ENCODE peak calls at places on chromosomes 12 and 14, in nine cellular contexts. Y, I, E, L, V, N, X, J and F are unnamed samples. For H3K4me1 and H3K27me3, the result is how much of the 10 kb centered on the place peaks cover.

GRCh38 chr12:88255224-88255623 is 113.1 kb downstream of the TMTC3 start:
- DNase-seq in Y (no peak), I (no peak), E (no peak), L (no peak), V (no peak), N (no peak), X (no peak), J (no peak), F (no peak)

GRCh38 chr14:81990312-81990761 is 456.7 kb upstream of the SEL1L start:
- DNase-seq in Y (peak), I (no peak), E (peak), L (no peak), V (peak), N (no peak), X (peak), J (peak), F (no peak)

GRCh38 chr12:74365178-74365964 is 172.3 kb upstream of the ATXN7L3B start:
- DNase-seq in Y (peak), I (no peak), E (no peak), L (no peak), V (peak), N (no peak), X (peak), J (peak), F (no peak)

GRCh38 chr12:94616217-94616729 is 34.1 kb downstream of the TMCC3 start:
- DNase-seq in Y (no peak), I (no peak), E (no peak), L (no peak), V (no peak), N (no peak), X (peak), J (no peak), F (no peak)

GRCh38 chr14:87628129-87628528 is 364.9 kb downstream of the GALC start:
- DNase-seq in Y (peak), I (no peak), E (peak), L (peak), V (peak), N (no peak), X (peak), J (no peak), F (no peak)

GRCh38 chr12:3311027-3311402 is 180.0 kb upstream of the PRMT8 start:
- DNase-seq in Y (peak), I (no peak), E (no peak), L (no peak), V (peak), N (no peak), X (peak), J (no peak), F (no peak)

GRCh38 chr14:102927878-102928411 is 5.5 kb downstream of the AMN start:
- DNase-seq in Y (no peak), I (no peak), E (no peak), L (no peak), V (no peak), N (no peak), X (peak), J (no peak), F (no peak)

GRCh38 chr12:109768901-109769670 is 55.5 kb downstream of the FAM222A start:
- DNase-seq in Y (no peak), I (no peak), E (no peak), L (no peak), V (no peak), N (no peak), X (no peak), J (peak), F (no peak)

GRCh38 chr14:69684461-69685183 is 73.2 kb downstream of the SUSD6 start:
- DNase-seq in Y (no peak), I (no peak), E (no peak), L (peak), V (no peak), N (no peak), X (no peak), J (no peak), F (no peak)

GRCh38 chr14:69354383-69355154 is 43.5 kb downstream of the ERH start:
- DNase-seq in Y (no peak), I (no peak), E (no peak), L (no peak), V (no peak), N (no peak), X (no peak), J (no peak), F (no peak)

GRCh38 chr12:89768586-89769482 is 60.2 kb upstream of the ATP2B1 start:
- DNase-seq in Y (peak), I (no peak), E (no peak), L (no peak), V (no peak), N (no peak), X (peak), J (no peak), F (no peak)

GRCh38 chr14:68466491-68466977 is 326.3 kb downstream of the ZFP36L1 start:
- DNase-seq in Y (peak), I (no peak), E (no peak), L (peak), V (no peak), N (no peak), X (peak), J (no peak), F (no peak)

GRCh38 chr12:16323010-16323409 is 24.4 kb upstream of the MGST1 start:
- DNase-seq in Y (peak), I (no peak), E (no peak), L (no peak), V (no peak), N (no peak), X (no peak), J (no peak), F (no peak)

GRCh38 chr14:105439710-105440553 is 20.3 kb downstream of the MTA1 start:
- DNase-seq in Y (no peak), I (no peak), E (no peak), L (no peak), V (no peak), N (no peak), X (no peak), J (no peak), F (no peak)

GRCh38 chr12:89783321-89784060 is 74.9 kb upstream of the ATP2B1 start:
- DNase-seq in Y (peak), I (no peak), E (peak), L (peak), V (no peak), N (no peak), X (peak), J (no peak), F (no peak)

GRCh38 chr12:96194901-96195844 is 998 bp downstream of the ELK3 start:
- DNase-seq in Y (peak), I (no peak), E (no peak), L (peak), V (peak), N (peak), X (peak), J (peak), F (no peak)

GRCh38 chr12:69648476-69648875 is 37.8 kb upstream of the LRRC10 start:
- DNase-seq in Y (peak), I (no peak), E (no peak), L (no peak), V (no peak), N (no peak), X (peak), J (no peak), F (no peak)

GRCh38 chr12:68641138-68641537 is 30.4 kb downstream of the RAP1B start:
- DNase-seq in Y (no peak), I (no peak), E (no peak), L (no peak), V (no peak), N (peak), X (no peak), J (no peak), F (no peak)
- H3K4me1 ChIP-seq in Y (under half), I (under half), E (under half), L (under half), V (under half), N (half or more), X (under half), J (under half), F (under half)

GRCh38 chr12:111386891-111387290 is 18.0 kb upstream of the PHETA1 start:
- DNase-seq in Y (no peak), I (no peak), E (no peak), L (no peak), V (no peak), N (no peak), X (no peak), J (no peak), F (no peak)

GRCh38 chr12:111389635-111390034 is 16.1 kb upstream of the SH2B3 start:
- DNase-seq in Y (no peak), I (no peak), E (no peak), L (no peak), V (no peak), N (no peak), X (no peak), J (no peak), F (no peak)

GRCh38 chr12:111387747-111388365 is 17.9 kb upstream of the SH2B3 start:
- DNase-seq in Y (no peak), I (no peak), E (no peak), L (no peak), V (no peak), N (no peak), X (no peak), J (no peak), F (no peak)

GRCh38 chr12:111379942-111380554 is 11.2 kb upstream of the PHETA1 start:
- DNase-seq in Y (no peak), I (no peak), E (no peak), L (no peak), V (no peak), N (no peak), X (no peak), J (no peak), F (no peak)

GRCh38 chr12:111384596-111384995 is 15.7 kb upstream of the PHETA1 start:
- DNase-seq in Y (no peak), I (no peak), E (no peak), L (no peak), V (no peak), N (no peak), X (no peak), J (no peak), F (no peak)
- H3K27me3 ChIP-seq in Y (under half), I (under half), E (under half), L (under half), V (under half), N (under half), X (under half), J (under half), F (under half)

DNA sequence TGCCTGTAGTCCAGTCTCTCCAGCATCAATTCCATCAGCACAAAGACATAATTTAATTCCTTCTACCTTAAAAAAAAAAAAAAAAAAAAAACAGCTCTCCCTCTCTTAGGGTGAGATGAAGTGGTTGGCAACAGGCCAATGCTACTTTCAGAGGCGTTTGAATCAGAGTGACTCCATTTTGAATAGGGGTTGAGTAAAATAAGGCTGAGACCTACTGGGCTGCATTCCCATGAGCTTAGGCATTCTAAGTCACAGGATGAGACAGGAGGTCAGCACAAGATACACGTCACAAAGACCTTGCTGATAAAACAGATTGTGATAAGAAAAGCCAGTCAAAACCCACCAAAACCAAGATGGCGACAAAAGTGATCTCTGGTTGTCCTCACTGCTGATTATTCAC is 7.1 kb upstream of the TCL1B start:
- DNase-seq in Y (no peak), I (no peak), E (no peak), L (no peak), V (no peak), N (no peak), X (no peak), J (no peak), F (no peak)
- H3K4me1 ChIP-seq in Y (under half), I (under half), E (under half), L (under half), V (under half), N (under half), X (under half), J (under half), F (under half)

GRCh38 chr12:106585862-106586534 is 3.2 kb downstream of the RFX4 start:
- DNase-seq in Y (no peak), I (no peak), E (no peak), L (no peak), V (no peak), N (no peak), X (peak), J (peak), F (no peak)

GRCh38 chr12:106585237-106585834 is 2.5 kb downstream of the RFX4 start:
- DNase-seq in Y (no peak), I (no peak), E (no peak), L (no peak), V (no peak), N (no peak), X (no peak), J (no peak), F (no peak)

GRCh38 chr12:106588771-106589170 is 6.0 kb downstream of the RFX4 start:
- DNase-seq in Y (no peak), I (no peak), E (no peak), L (no peak), V (no peak), N (no peak), X (no peak), J (no peak), F (no peak)

GRCh38 chr12:106586535-106586802 is 3.7 kb downstream of the RFX4 start:
- DNase-seq in Y (no peak), I (no peak), E (no peak), L (no peak), V (no peak), N (no peak), X (no peak), J (no peak), F (no peak)

DNA sequence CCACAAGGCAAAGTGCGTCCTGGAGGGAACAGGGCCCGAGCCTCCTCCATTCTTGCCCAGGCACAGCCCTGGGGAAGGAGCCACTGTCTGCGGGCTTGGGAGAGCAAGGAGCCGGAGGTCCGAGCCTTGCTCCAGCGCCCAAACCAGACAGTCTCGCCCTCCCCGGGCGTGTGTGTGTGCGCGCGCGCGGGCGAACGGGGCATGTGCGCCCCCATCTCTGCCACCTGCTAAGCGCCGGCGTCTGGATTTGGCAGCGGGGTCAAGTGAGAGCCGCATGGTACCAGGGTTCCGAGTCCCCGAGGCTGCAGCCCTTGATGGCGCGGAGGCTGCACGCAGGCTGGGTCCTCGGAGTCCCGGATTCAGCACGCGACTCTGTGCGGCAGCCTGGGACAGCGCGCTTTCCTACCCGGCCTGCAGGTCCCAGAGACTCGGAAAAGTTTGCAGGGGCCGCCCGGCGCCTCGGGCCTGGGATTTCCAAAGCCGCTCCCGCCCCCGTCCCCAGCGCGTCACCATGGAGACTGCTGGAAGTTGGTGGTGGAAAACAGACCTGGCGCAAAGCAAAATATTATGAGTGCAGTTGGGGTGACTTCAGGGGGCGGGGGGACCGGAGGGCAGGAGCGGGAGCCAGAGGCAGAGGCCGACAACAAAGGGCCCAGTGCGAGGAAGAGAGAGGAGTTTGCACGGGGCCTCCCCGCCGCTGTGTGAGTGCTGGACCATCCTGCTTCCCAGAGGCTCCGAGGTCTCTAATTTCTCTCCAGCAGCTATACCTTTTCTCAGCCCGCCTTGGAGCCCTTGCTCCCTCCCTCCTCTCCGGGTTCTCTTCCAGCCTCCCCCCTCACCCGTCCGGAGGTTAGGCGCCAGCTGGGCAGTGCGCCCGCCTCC is 4.2 kb downstream of the RFX4 start:
- DNase-seq in Y (no peak), I (no peak), E (no peak), L (no peak), V (peak), N (no peak), X (no peak), J (peak), F (no peak)
- H3K27me3 ChIP-seq in Y (half or more), I (half or more), E (under half), L (half or more), V (under half), N (under half), X (half or more), J (half or more), F (half or more)

GRCh38 chr12:11765817-11766794 is 116.6 kb downstream of the ETV6 start:
- DNase-seq in Y (peak), I (no peak), E (peak), L (peak), V (no peak), N (no peak), X (no peak), J (no peak), F (no peak)

GRCh38 chr12:11769723-11770514 is 120.4 kb downstream of the ETV6 start:
- DNase-seq in Y (no peak), I (no peak), E (no peak), L (no peak), V (no peak), N (no peak), X (no peak), J (no peak), F (no peak)

GRCh38 chr12:11768233-11768965 is 118.9 kb downstream of the ETV6 start:
- DNase-seq in Y (no peak), I (no peak), E (no peak), L (no peak), V (peak), N (no peak), X (no peak), J (no peak), F (no peak)

GRCh38 chr12:11765421-11765816 is 115.9 kb downstream of the ETV6 start:
- DNase-seq in Y (peak), I (no peak), E (no peak), L (no peak), V (no peak), N (no peak), X (no peak), J (no peak), F (no peak)

DNA sequence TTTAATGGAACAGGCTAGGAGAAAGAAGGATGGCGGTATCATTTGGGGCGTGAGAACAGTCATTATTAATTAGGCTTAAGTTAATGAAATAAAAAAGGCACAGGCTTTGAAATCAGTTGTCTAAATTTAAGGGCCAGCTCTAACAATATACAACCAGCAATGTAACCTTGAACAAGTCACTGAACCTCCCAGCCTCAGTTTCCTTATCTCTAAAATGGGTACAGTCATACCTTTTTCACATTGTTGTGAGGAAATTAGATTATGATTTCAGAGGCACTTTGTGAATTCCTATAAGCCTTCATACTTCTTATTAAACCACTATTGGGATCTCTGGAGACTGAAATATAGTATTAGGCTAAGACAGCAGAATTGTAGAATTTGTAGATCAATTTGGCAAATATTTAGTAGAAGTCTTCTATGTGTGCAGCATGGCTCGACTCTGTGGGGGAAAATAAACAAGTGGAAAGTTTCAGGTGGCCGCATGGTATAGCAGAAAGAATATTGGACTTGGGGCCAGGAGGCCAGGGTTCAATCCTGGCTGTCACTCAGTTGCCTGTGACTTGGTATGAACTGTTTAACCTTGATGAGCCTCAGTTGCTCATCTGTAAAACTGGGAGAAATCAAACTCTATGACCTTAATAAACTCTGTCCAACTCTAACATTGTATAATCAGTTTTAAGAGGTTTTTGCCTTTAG is 117.7 kb downstream of the ETV6 start:
- DNase-seq in Y (no peak), I (no peak), E (no peak), L (no peak), V (no peak), N (no peak), X (no peak), J (no peak), F (no peak)
- H3K4me1 ChIP-seq in Y (half or more), I (under half), E (under half), L (under half), V (half or more), N (under half), X (under half), J (under half), F (under half)

DNA sequence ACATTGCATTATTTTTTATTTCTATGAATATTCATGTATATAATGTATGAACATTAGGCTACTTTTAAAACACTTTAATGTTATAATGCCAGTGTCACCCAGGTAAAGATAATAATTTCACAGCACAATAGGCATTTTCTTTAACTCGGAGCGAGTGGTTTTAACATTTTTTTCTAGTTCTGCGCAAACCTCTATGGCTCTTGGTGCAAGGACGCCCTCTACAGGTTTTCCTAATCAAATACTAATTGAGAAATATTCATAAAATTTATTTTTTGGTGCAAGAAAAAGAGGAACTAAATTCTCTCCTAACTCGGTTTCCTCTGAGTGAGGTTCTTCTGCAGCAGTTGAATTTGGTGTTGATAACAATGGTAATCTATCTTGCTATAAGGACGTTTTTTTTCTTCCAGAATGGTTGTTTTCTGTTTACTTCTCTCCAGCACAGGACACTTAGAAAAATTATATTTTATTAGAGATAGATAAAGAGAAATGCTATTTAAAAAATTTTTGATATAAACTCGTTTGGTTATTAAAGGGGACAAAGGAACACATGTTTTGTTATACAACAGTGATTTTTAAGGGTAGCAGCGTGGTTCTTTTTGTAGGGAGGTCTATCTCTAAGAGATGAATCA is 2.4 kb upstream of the WIF1 start:
- DNase-seq in Y (no peak), I (no peak), E (no peak), L (no peak), V (no peak), N (no peak), X (peak), J (no peak), F (no peak)
- H3K27me3 ChIP-seq in Y (half or more), I (half or more), E (under half), L (half or more), V (under half), N (under half), X (half or more), J (under half), F (half or more)

GRCh38 chr12:53053223-53054111 is 3.6 kb downstream of the TNS2 start:
- DNase-seq in Y (no peak), I (peak), E (peak), L (peak), V (peak), N (peak), X (peak), J (peak), F (no peak)

GRCh38 chr12:53054112-53054878 is 4.4 kb downstream of the TNS2 start:
- DNase-seq in Y (peak), I (peak), E (peak), L (peak), V (peak), N (peak), X (peak), J (peak), F (peak)

GRCh38 chr12:53056296-53056695 is 6.4 kb downstream of the TNS2 start:
- DNase-seq in Y (no peak), I (no peak), E (no peak), L (no peak), V (no peak), N (no peak), X (no peak), J (no peak), F (no peak)

GRCh38 chr12:53056901-53057300 is 7.0 kb downstream of the TNS2 start:
- DNase-seq in Y (no peak), I (no peak), E (no peak), L (no peak), V (no peak), N (no peak), X (no peak), J (no peak), F (no peak)

GRCh38 chr12:53055471-53056266 is 5.8 kb downstream of the TNS2 start:
- DNase-seq in Y (no peak), I (peak), E (no peak), L (no peak), V (no peak), N (no peak), X (no peak), J (no peak), F (no peak)
- H3K4me1 ChIP-seq in Y (under half), I (half or more), E (under half), L (under half), V (half or more), N (under half), X (under half), J (under half), F (half or more)

GRCh38 chr12:107318804-107319535 is 225.6 kb upstream of the CRY1 start:
- DNase-seq in Y (peak), I (no peak), E (no peak), L (peak), V (peak), N (no peak), X (peak), J (peak), F (no peak)
- H3K27me3 ChIP-seq in Y (under half), I (half or more), E (under half), L (half or more), V (under half), N (under half), X (half or more), J (under half), F (under half)